ENCODE peak calls at places on chromosomes 3 and 15, in four cellular contexts. R is ELR, I is T-cell, M is HTR-8/SVneo. X is an unnamed sample.

GRCh38 chr3:114892117-114892870 is 254.8 kb downstream of the ZBTB20 start:
- DNase-seq in I (no peak), R (no peak), M (no peak), X (no peak)

GRCh38 chr15:77630956-77631789 is 1.5 kb downstream of the LINGO1 start:
- DNase-seq in I (no peak), M (no peak), R (no peak), X (no peak)

GRCh38 chr3:134803652-134804051 is 8.6 kb downstream of the EPHB1 start:
- DNase-seq in M (no peak), R (no peak), I (no peak), X (no peak)

GRCh38 chr3:171138027-171138426 is 111.5 kb upstream of the SLC2A2 start:
- DNase-seq in R (no peak), M (no peak), I (no peak), X (no peak)

GRCh38 chr15:46786886-46787285 is 930.4 kb upstream of the SEMA6D start:
- DNase-seq in R (no peak), I (no peak), M (no peak), X (no peak)

GRCh38 chr3:192847918-192848317 is 69.7 kb downstream of the MB21D2 start:
- DNase-seq in I (no peak), M (no peak), R (peak), X (no peak)

GRCh38 chr3:148992027-148992634 is 791 bp downstream of the GYG1 start:
- DNase-seq in I (no peak), R (peak), M (peak), X (no peak)

GRCh38 chr3:123027292-123028232 is at the start of gene SEMA5B:
- DNase-seq in R (peak), M (peak), I (no peak), X (peak)

GRCh38 chr3:10223676-10224639 is 24.3 kb upstream of the TATDN2 start:
- DNase-seq in M (no peak), I (no peak), R (peak), X (no peak)

GRCh38 chr3:193732391-193732790 is 139.4 kb downstream of the OPA1 start:
- DNase-seq in M (peak), I (no peak), R (peak), X (no peak)

GRCh38 chr15:63191895-63192603 is 2.6 kb downstream of the RAB8B start:
- DNase-seq in I (peak), M (no peak), R (no peak), X (peak)

GRCh38 chr3:61702453-61702852 is 141.1 kb downstream of the PTPRG start:
- DNase-seq in M (no peak), I (no peak), R (no peak), X (no peak)

GRCh38 chr3:110773413-110773954 is 298.1 kb upstream of the NECTIN3 start:
- DNase-seq in R (peak), I (no peak), M (peak), X (no peak)

GRCh38 chr15:64693134-64693533 is 82.3 kb downstream of the RBPMS2 start:
- DNase-seq in I (no peak), R (peak), M (no peak), X (no peak)

GRCh38 chr3:18153571-18154173 is 271.5 kb downstream of the SATB1 start:
- DNase-seq in M (peak), I (no peak), R (peak), X (no peak)

GRCh38 chr3:13215940-13216546 is 142.8 kb upstream of the IQSEC1 start:
- DNase-seq in R (peak), M (peak), I (no peak), X (no peak)

GRCh38 chr3:100316656-100317069 is 17.9 kb upstream of the NIT2 start:
- DNase-seq in R (peak), M (peak), I (no peak), X (peak)

GRCh38 chr3:128698211-128699011 is 27.6 kb upstream of the RAB7A start:
- DNase-seq in R (peak), M (no peak), I (no peak), X (peak)

GRCh38 chr3:124292329-124292728 is 300.4 kb upstream of the ROPN1 start:
- DNase-seq in I (no peak), M (no peak), R (no peak), X (no peak)

GRCh38 chr3:129585949-129586657 is 20.4 kb downstream of the PLXND1 start:
- DNase-seq in M (no peak), I (no peak), R (no peak), X (no peak)